ENCODE peak calls at places on chromosome 19, in six cellular contexts. N is pancreas; Q is neural crest cell; I is CD8-positive, alpha-beta memory T cell; C is SW480; T is cardiac fibroblast. U is an unnamed sample.
A peak's percentile ranks its signal among the peaks of the same experiment; 100 is the strongest.

GRCh38 chr19:58395220-58395978 is at the start of gene RNF225:
- DNase-seq in T (no peak), N (peak; percentile 64), I (no peak), C (no peak), Q (no peak), U (no peak)

GRCh38 chr19:50975766-50976165 is 6.4 kb upstream of the KLK6 start:
- DNase-seq in N (no peak), C (peak; percentile 98), Q (no peak), T (no peak), I (no peak), U (no peak)

GRCh38 chr19:2469102-2469914 is 6.6 kb upstream of the GADD45B start:
- DNase-seq in I (no peak), C (no peak), T (peak; percentile 73), N (no peak), Q (no peak), U (no peak)

GRCh38 chr19:46656541-46656940 is 4.4 kb downstream of the DACT3 start:
- DNase-seq in I (no peak), N (no peak), Q (no peak), T (no peak), C (no peak), U (no peak)

GRCh38 chr19:5600797-5601196 is 21.8 kb downstream of the SAFB2 start:
- DNase-seq in I (no peak), C (no peak), N (no peak), Q (no peak), T (no peak), U (no peak)

GRCh38 chr19:48373567-48373966 is 9.4 kb downstream of the SYNGR4 start:
- DNase-seq in I (no peak), Q (no peak), N (no peak), T (no peak), C (no peak), U (no peak)

GRCh38 chr19:4972509-4973230 is 3.8 kb downstream of the KDM4B start:
- DNase-seq in C (peak; percentile 93), T (peak; percentile 45), N (no peak), I (no peak), Q (no peak), U (no peak)

GRCh38 chr19:16376649-16377048 is 52.0 kb downstream of the KLF2 start:
- DNase-seq in N (peak; percentile 57), I (no peak), Q (peak; percentile 27), T (no peak), C (no peak), U (no peak)

GRCh38 chr19:3374369-3375112 is 8.2 kb downstream of the NFIC start:
- DNase-seq in I (no peak), Q (no peak), C (no peak), T (peak; percentile 63), N (peak; percentile 81), U (no peak)

GRCh38 chr19:7756258-7756657 is 6.8 kb upstream of the CLEC4M start:
- DNase-seq in Q (no peak), T (no peak), N (no peak), I (no peak), C (no peak), U (no peak)

GRCh38 chr19:45514376-45515051 is 7.2 kb downstream of the VASP start:
- DNase-seq in I (peak; percentile 30), N (peak; percentile 82), T (no peak), C (no peak), Q (no peak), U (no peak)

GRCh38 chr19:55447421-55448174 is 4.5 kb upstream of the SHISA7 start:
- DNase-seq in N (no peak), I (no peak), Q (no peak), T (peak; percentile 27), C (peak; percentile 86), U (no peak)

GRCh38 chr19:50420127-50420526 is 1.4 kb downstream of the SPIB start:
- DNase-seq in C (no peak), Q (no peak), N (no peak), I (no peak), T (no peak), U (no peak)

GRCh38 chr19:49873149-49873521 is 4.0 kb downstream of the AKT1S1 start:
- DNase-seq in T (no peak), N (no peak), Q (no peak), I (no peak), C (no peak), U (no peak)

GRCh38 chr19:32345261-32346207 is at the start of gene ZNF507:
- DNase-seq in C (peak; percentile 73), N (peak; percentile 92), T (peak; percentile 78), Q (peak; percentile 86), I (peak; percentile 85), U (peak; percentile 70)

GRCh38 chr19:2424686-2425621 is 2.4 kb downstream of the TIMM13 start:
- DNase-seq in T (peak; percentile 81), C (no peak), Q (peak; percentile 72), N (peak; percentile 78), I (no peak), U (no peak)

GRCh38 chr19:5039642-5040543 is 71.0 kb downstream of the KDM4B start:
- DNase-seq in I (no peak), N (no peak), T (no peak), Q (no peak), C (no peak), U (no peak)

GRCh38 chr19:52230685-52231084 is 38.7 kb upstream of the ZNF766 start:
- DNase-seq in N (no peak), C (no peak), T (no peak), Q (no peak), I (no peak), U (no peak)

GRCh38 chr19:45051929-45052579 is 13.2 kb downstream of the CLASRP start:
- DNase-seq in Q (no peak), I (no peak), C (no peak), T (no peak), N (no peak), U (no peak)

GRCh38 chr19:18478545-18479311 is 40.8 kb upstream of the ISYNA1 start:
- DNase-seq in T (peak; percentile 91), Q (no peak), N (no peak), C (peak; percentile 75), I (peak; percentile 74), U (peak; percentile 56)

GRCh38 chr19:37699057-37699456 is 20.5 kb downstream of the ZNF607 start:
- DNase-seq in N (no peak), C (peak; percentile 30), Q (no peak), I (no peak), T (no peak), U (no peak)

GRCh38 chr19:28596561-28597071 is 616.3 kb downstream of the UQCRFS1 start:
- DNase-seq in Q (no peak), I (no peak), C (no peak), T (no peak), N (no peak), U (no peak)

GRCh38 chr19:35977446-35978222 is 17.4 kb upstream of the SDHAF1 start:
- DNase-seq in I (no peak), N (no peak), T (no peak), Q (no peak), C (peak; percentile 38), U (no peak)

GRCh38 chr19:15251749-15252397 is 19.6 kb upstream of the EPHX3 start:
- DNase-seq in I (no peak), N (no peak), Q (peak; percentile 53), T (peak; percentile 99), C (peak; percentile 40), U (peak; percentile 69)

GRCh38 chr19:4053423-4054324 is 13.0 kb downstream of the ZBTB7A start:
- DNase-seq in I (no peak), C (no peak), Q (no peak), N (peak; percentile 57), T (no peak), U (no peak)

GRCh38 chr19:56837892-56838679 is 2.4 kb downstream of the PEG3 start:
- DNase-seq in C (no peak), N (peak; percentile 81), I (no peak), Q (no peak), T (peak; percentile 78), U (peak; percentile 37)

GRCh38 chr19:21143846-21144245 is 2.0 kb downstream of the ZNF431 start:
- DNase-seq in N (no peak), Q (no peak), I (no peak), T (no peak), C (peak; percentile 19), U (no peak)

GRCh38 chr19:681029-681626 is 4.9 kb downstream of the FSTL3 start:
- DNase-seq in I (peak; percentile 59), Q (no peak), T (peak; percentile 98), N (peak; percentile 91), C (no peak), U (peak; percentile 91)

GRCh38 chr19:33497778-33498175 is 23.8 kb downstream of the PEPD start:
- DNase-seq in I (no peak), N (no peak), T (no peak), C (no peak), Q (no peak), U (no peak)

GRCh38 chr19:3466630-3467029 is 13.7 kb downstream of the SMIM24 start:
- DNase-seq in C (no peak), Q (no peak), I (no peak), N (no peak), T (no peak), U (no peak)

GRCh38 chr19:10291554-10292205 is 1.9 kb downstream of the ICAM5 start:
- DNase-seq in C (no peak), N (peak; percentile 70), Q (no peak), T (no peak), I (no peak), U (no peak)